ENCODE peak calls at places on chromosomes 11 and 22, in five cellular contexts. R, N, X, F and O are unnamed samples.

GRCh38 chr22:31263896-31264295 is 28.4 kb downstream of the PIK3IP1 start:
- DNase-seq in R (no peak), N (no peak), X (no peak), F (no peak), O (no peak)

GRCh38 chr11:47259178-47259977 is 1.6 kb downstream of the NR1H3 start:
- DNase-seq in R (peak), N (peak), X (peak), F (peak), O (no peak)

GRCh38 chr22:37202001-37202555 is 10.2 kb downstream of the SSTR3 start:
- DNase-seq in R (peak), N (no peak), X (no peak), F (peak), O (no peak)

GRCh38 chr11:82895437-82896091 is 4.7 kb downstream of the PRCP start:
- DNase-seq in R (no peak), N (no peak), X (no peak), F (no peak), O (no peak)

GRCh38 chr11:110601941-110602340 is 110.3 kb downstream of the ARHGAP20 start:
- DNase-seq in R (no peak), N (no peak), X (no peak), F (no peak), O (no peak)

GRCh38 chr22:28829358-28830181 is 29.2 kb upstream of the XBP1 start:
- DNase-seq in R (peak), N (peak), X (peak), F (peak), O (peak)

GRCh38 chr11:6647282-6647679 is 8.3 kb downstream of the DCHS1 start:
- DNase-seq in R (no peak), N (no peak), X (peak), F (no peak), O (no peak)

GRCh38 chr11:42161886-42162285 is 702.4 kb upstream of the LRRC4C start:
- DNase-seq in R (no peak), N (no peak), X (no peak), F (no peak), O (no peak)

GRCh38 chr11:102831128-102831708 is 12.2 kb downstream of the MMP3 start:
- DNase-seq in R (peak), N (no peak), X (peak), F (no peak), O (no peak)